ENCODE peak calls at places on chromosome 17, in four cellular contexts. One of them, this sample, is unnamed.

GRCh38 chr17:72465191-72466024 is 344.6 kb downstream of the SOX9 start:
- DNase-seq in T-helper 9 cell: no peak
- DNase-seq in NCI-H345: peak
- DNase-seq in stimulated activated CD4-positive, alpha-beta T cell treated with anti-CD3 and anti-CD28 coated beads, Interleukin-15, amount 100 ng/mL, for 1 hour: no peak
- DNase-seq in this sample: no peak

GRCh38 chr17:66662496-66662895 is 172.4 kb upstream of the CACNG5 start:
- DNase-seq in NCI-H345: no peak
- DNase-seq in stimulated activated CD4-positive, alpha-beta T cell treated with anti-CD3 and anti-CD28 coated beads, Interleukin-15, amount 100 ng/mL, for 1 hour: no peak
- DNase-seq in T-helper 9 cell: no peak
- DNase-seq in this sample: no peak

GRCh38 chr17:7897773-7898172 is 9.2 kb downstream of the CHD3 start:
- DNase-seq in NCI-H345: no peak
- DNase-seq in stimulated activated CD4-positive, alpha-beta T cell treated with anti-CD3 and anti-CD28 coated beads, Interleukin-15, amount 100 ng/mL, for 1 hour: no peak
- DNase-seq in T-helper 9 cell: no peak
- DNase-seq in this sample: no peak

GRCh38 chr17:19386974-19387920 is at the start of gene MFAP4:
- DNase-seq in T-helper 9 cell: no peak
- DNase-seq in stimulated activated CD4-positive, alpha-beta T cell treated with anti-CD3 and anti-CD28 coated beads, Interleukin-15, amount 100 ng/mL, for 1 hour: no peak
- DNase-seq in NCI-H345: no peak
- DNase-seq in this sample: peak

GRCh38 chr17:28717578-28718316 is at the start of gene RAB34:
- DNase-seq in stimulated activated CD4-positive, alpha-beta T cell treated with anti-CD3 and anti-CD28 coated beads, Interleukin-15, amount 100 ng/mL, for 1 hour: no peak
- DNase-seq in NCI-H345: no peak
- DNase-seq in T-helper 9 cell: no peak
- DNase-seq in this sample: no peak

GRCh38 chr17:68053237-68054030 is 17.9 kb downstream of the KPNA2 start:
- DNase-seq in stimulated activated CD4-positive, alpha-beta T cell treated with anti-CD3 and anti-CD28 coated beads, Interleukin-15, amount 100 ng/mL, for 1 hour: no peak
- DNase-seq in NCI-H345: no peak
- DNase-seq in T-helper 9 cell: no peak
- DNase-seq in this sample: no peak

GRCh38 chr17:73089322-73089721 is 3.2 kb downstream of the SLC39A11 start:
- DNase-seq in NCI-H345: no peak
- DNase-seq in stimulated activated CD4-positive, alpha-beta T cell treated with anti-CD3 and anti-CD28 coated beads, Interleukin-15, amount 100 ng/mL, for 1 hour: no peak
- DNase-seq in T-helper 9 cell: no peak
- DNase-seq in this sample: no peak

GRCh38 chr17:68511671-68512246 is 471 bp upstream of the PRKAR1A start:
- DNase-seq in NCI-H345: peak
- DNase-seq in stimulated activated CD4-positive, alpha-beta T cell treated with anti-CD3 and anti-CD28 coated beads, Interleukin-15, amount 100 ng/mL, for 1 hour: peak
- DNase-seq in T-helper 9 cell: peak
- DNase-seq in this sample: no peak

GRCh38 chr17:38687291-38687690 is 12.5 kb upstream of the EPOP start:
- DNase-seq in NCI-H345: no peak
- DNase-seq in T-helper 9 cell: no peak
- DNase-seq in stimulated activated CD4-positive, alpha-beta T cell treated with anti-CD3 and anti-CD28 coated beads, Interleukin-15, amount 100 ng/mL, for 1 hour: no peak
- DNase-seq in this sample: no peak

GRCh38 chr17:7745748-7746470 is 28.4 kb downstream of the DNAH2 start:
- DNase-seq in stimulated activated CD4-positive, alpha-beta T cell treated with anti-CD3 and anti-CD28 coated beads, Interleukin-15, amount 100 ng/mL, for 1 hour: no peak
- DNase-seq in NCI-H345: no peak
- DNase-seq in T-helper 9 cell: no peak
- DNase-seq in this sample: no peak